ENCODE peak calls at places on chromosomes 13 and 19, in eight cellular contexts. One of them, this sample, is unnamed. For H3K9me3, the result is how much of the 10 kb centered on the place peaks cover.

GRCh38 chr13:24199016-24199415 is 38.5 kb downstream of the SPATA13 start:
- DNase-seq in cardiac muscle cell: no peak
- DNase-seq in A549: no peak
- DNase-seq in gastrocnemius medialis: no peak
- DNase-seq in psoas muscle: no peak
- DNase-seq in left ventricle myocardium inferior: no peak
- DNase-seq in stomach: no peak
- DNase-seq in sigmoid colon: peak
- DNase-seq in this sample: no peak

GRCh38 chr19:49874503-49875157 is 2.5 kb downstream of the AKT1S1 start:
- DNase-seq in gastrocnemius medialis: no peak
- DNase-seq in left ventricle myocardium inferior: no peak
- DNase-seq in stomach: no peak
- DNase-seq in psoas muscle: peak
- DNase-seq in cardiac muscle cell: no peak
- DNase-seq in A549: no peak
- DNase-seq in sigmoid colon: no peak
- DNase-seq in this sample: no peak

GRCh38 chr19:2014731-2015610 is 543 bp downstream of the BTBD2 start:
- DNase-seq in A549: no peak
- DNase-seq in sigmoid colon: peak
- DNase-seq in gastrocnemius medialis: no peak
- DNase-seq in psoas muscle: no peak
- DNase-seq in left ventricle myocardium inferior: no peak
- DNase-seq in cardiac muscle cell: peak
- DNase-seq in stomach: no peak
- DNase-seq in this sample: no peak

GRCh38 chr13:95749545-95749944 is 72.6 kb downstream of the DNAJC3 start:
- DNase-seq in cardiac muscle cell: no peak
- DNase-seq in psoas muscle: no peak
- DNase-seq in left ventricle myocardium inferior: no peak
- DNase-seq in sigmoid colon: no peak
- DNase-seq in stomach: no peak
- DNase-seq in A549: no peak
- DNase-seq in gastrocnemius medialis: no peak
- DNase-seq in this sample: no peak

GRCh38 chr19:19381007-19381926 is 24.2 kb upstream of the GATAD2A start:
- DNase-seq in cardiac muscle cell: no peak
- DNase-seq in gastrocnemius medialis: no peak
- DNase-seq in A549: no peak
- DNase-seq in psoas muscle: no peak
- DNase-seq in left ventricle myocardium inferior: no peak
- DNase-seq in sigmoid colon: no peak
- DNase-seq in stomach: peak
- DNase-seq in this sample: no peak

GRCh38 chr13:37306778-37307544 is 201.5 kb upstream of the CSNK1A1L start:
- DNase-seq in sigmoid colon: no peak
- DNase-seq in gastrocnemius medialis: no peak
- DNase-seq in stomach: no peak
- DNase-seq in cardiac muscle cell: no peak
- DNase-seq in left ventricle myocardium inferior: no peak
- DNase-seq in psoas muscle: no peak
- DNase-seq in A549: no peak
- DNase-seq in this sample: no peak

GRCh38 chr13:29519921-29520320 is 75.6 kb downstream of the SLC7A1 start:
- DNase-seq in left ventricle myocardium inferior: no peak
- DNase-seq in sigmoid colon: no peak
- DNase-seq in stomach: no peak
- DNase-seq in A549: no peak
- DNase-seq in gastrocnemius medialis: no peak
- DNase-seq in psoas muscle: no peak
- DNase-seq in cardiac muscle cell: no peak
- DNase-seq in this sample: no peak

GRCh38 chr19:18904334-18905057 is 8.5 kb upstream of the CERS1 start:
- DNase-seq in gastrocnemius medialis: no peak
- DNase-seq in left ventricle myocardium inferior: no peak
- DNase-seq in stomach: no peak
- DNase-seq in cardiac muscle cell: no peak
- DNase-seq in sigmoid colon: no peak
- DNase-seq in A549: no peak
- DNase-seq in psoas muscle: no peak
- DNase-seq in this sample: no peak

GRCh38 chr13:112032186-112032835 is 34.6 kb upstream of the SOX1 start:
- DNase-seq in sigmoid colon: no peak
- DNase-seq in stomach: no peak
- DNase-seq in cardiac muscle cell: no peak
- DNase-seq in A549: no peak
- DNase-seq in psoas muscle: no peak
- DNase-seq in gastrocnemius medialis: no peak
- DNase-seq in left ventricle myocardium inferior: no peak
- DNase-seq in this sample: no peak

GRCh38 chr19:13044160-13044853 is 49.0 kb downstream of the NFIX start:
- DNase-seq in psoas muscle: no peak
- DNase-seq in left ventricle myocardium inferior: no peak
- DNase-seq in A549: no peak
- DNase-seq in sigmoid colon: no peak
- DNase-seq in gastrocnemius medialis: no peak
- DNase-seq in stomach: no peak
- DNase-seq in cardiac muscle cell: no peak
- DNase-seq in this sample: no peak

GRCh38 chr19:58227964-58228583 is 640 bp upstream of the ZNF544 start:
- DNase-seq in psoas muscle: no peak
- DNase-seq in gastrocnemius medialis: no peak
- DNase-seq in A549: no peak
- DNase-seq in cardiac muscle cell: peak
- DNase-seq in sigmoid colon: no peak
- DNase-seq in left ventricle myocardium inferior: no peak
- DNase-seq in stomach: no peak
- DNase-seq in this sample: no peak

GRCh38 chr13:99859178-99860177 is 112.1 kb downstream of the ZIC5 start:
- DNase-seq in left ventricle myocardium inferior: no peak
- DNase-seq in sigmoid colon: no peak
- DNase-seq in stomach: no peak
- DNase-seq in A549: no peak
- DNase-seq in gastrocnemius medialis: no peak
- DNase-seq in cardiac muscle cell: no peak
- DNase-seq in psoas muscle: no peak
- DNase-seq in this sample: no peak

GRCh38 chr19:37977992-37978391 is 71.0 kb downstream of the SIPA1L3 start:
- DNase-seq in gastrocnemius medialis: no peak
- DNase-seq in psoas muscle: no peak
- DNase-seq in stomach: no peak
- DNase-seq in A549: no peak
- DNase-seq in left ventricle myocardium inferior: no peak
- DNase-seq in sigmoid colon: no peak
- DNase-seq in cardiac muscle cell: no peak
- DNase-seq in this sample: no peak

GRCh38 chr19:49058592-49058991 is 1.0 kb upstream of the CGB7 start:
- DNase-seq in A549: peak
- DNase-seq in cardiac muscle cell: peak
- DNase-seq in gastrocnemius medialis: no peak
- DNase-seq in sigmoid colon: no peak
- DNase-seq in stomach: no peak
- DNase-seq in left ventricle myocardium inferior: no peak
- DNase-seq in psoas muscle: peak
- DNase-seq in this sample: peak

GRCh38 chr13:94656766-94657165 is 55.1 kb downstream of the GPR180 start:
- DNase-seq in left ventricle myocardium inferior: no peak
- DNase-seq in stomach: no peak
- DNase-seq in cardiac muscle cell: no peak
- DNase-seq in sigmoid colon: no peak
- DNase-seq in psoas muscle: no peak
- DNase-seq in gastrocnemius medialis: no peak
- DNase-seq in A549: peak
- DNase-seq in this sample: no peak

GRCh38 chr13:48739346-48740037 is 85.8 kb downstream of the CYSLTR2 start:
- DNase-seq in gastrocnemius medialis: no peak
- DNase-seq in psoas muscle: no peak
- DNase-seq in left ventricle myocardium inferior: no peak
- DNase-seq in cardiac muscle cell: no peak
- DNase-seq in stomach: no peak
- DNase-seq in A549: no peak
- DNase-seq in sigmoid colon: no peak
- DNase-seq in this sample: no peak

GRCh38 chr19:794989-795658 is 2.1 kb upstream of the PTBP1 start:
- DNase-seq in gastrocnemius medialis: no peak
- DNase-seq in psoas muscle: peak
- DNase-seq in sigmoid colon: no peak
- DNase-seq in left ventricle myocardium inferior: no peak
- DNase-seq in A549: no peak
- DNase-seq in cardiac muscle cell: no peak
- DNase-seq in stomach: no peak
- DNase-seq in this sample: no peak

GRCh38 chr19:13850910-13851753 is 25.8 kb upstream of the NANOS3 start:
- DNase-seq in sigmoid colon: peak
- DNase-seq in cardiac muscle cell: no peak
- DNase-seq in left ventricle myocardium inferior: peak
- DNase-seq in A549: peak
- DNase-seq in stomach: peak
- DNase-seq in psoas muscle: peak
- DNase-seq in gastrocnemius medialis: peak
- DNase-seq in this sample: peak

GRCh38 chr19:870963-871401 is 11.5 kb downstream of the CFD start:
- DNase-seq in stomach: no peak
- DNase-seq in gastrocnemius medialis: no peak
- DNase-seq in cardiac muscle cell: no peak
- DNase-seq in A549: peak
- DNase-seq in left ventricle myocardium inferior: peak
- DNase-seq in psoas muscle: no peak
- DNase-seq in sigmoid colon: peak
- DNase-seq in this sample: no peak

DNA sequence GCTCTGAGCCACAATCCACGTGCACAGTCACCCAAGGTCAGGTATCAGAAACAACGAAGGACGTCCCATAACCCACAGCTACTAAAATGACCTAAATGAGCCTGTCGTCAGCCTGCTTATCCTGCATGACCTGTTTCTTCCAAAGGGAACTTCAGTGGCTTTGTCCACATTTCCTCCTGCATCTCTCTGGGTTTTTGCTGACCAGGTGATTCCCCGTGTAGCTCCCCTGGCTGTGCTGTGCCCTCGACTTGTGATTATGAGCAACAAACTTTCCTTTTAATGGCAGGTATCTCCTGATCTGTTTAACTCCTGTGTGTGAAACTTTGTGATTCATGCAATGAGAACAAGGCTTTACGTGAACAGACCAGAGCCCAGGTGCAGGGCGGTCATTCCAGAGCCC is 81.0 kb downstream of the PEG3 start:
- DNase-seq in A549: no peak
- DNase-seq in gastrocnemius medialis: no peak
- DNase-seq in sigmoid colon: no peak
- DNase-seq in left ventricle myocardium inferior: no peak
- DNase-seq in stomach: no peak
- DNase-seq in psoas muscle: no peak
- DNase-seq in cardiac muscle cell: no peak
- DNase-seq in this sample: no peak
- H3K9me3 ChIP-seq in A549: half or more
- H3K9me3 ChIP-seq in gastrocnemius medialis: under half
- H3K9me3 ChIP-seq in sigmoid colon: under half
- H3K9me3 ChIP-seq in left ventricle myocardium inferior: under half
- H3K9me3 ChIP-seq in stomach: half or more
- H3K9me3 ChIP-seq in psoas muscle: under half
- H3K9me3 ChIP-seq in cardiac muscle cell: under half
- H3K9me3 ChIP-seq in this sample: under half

DNA sequence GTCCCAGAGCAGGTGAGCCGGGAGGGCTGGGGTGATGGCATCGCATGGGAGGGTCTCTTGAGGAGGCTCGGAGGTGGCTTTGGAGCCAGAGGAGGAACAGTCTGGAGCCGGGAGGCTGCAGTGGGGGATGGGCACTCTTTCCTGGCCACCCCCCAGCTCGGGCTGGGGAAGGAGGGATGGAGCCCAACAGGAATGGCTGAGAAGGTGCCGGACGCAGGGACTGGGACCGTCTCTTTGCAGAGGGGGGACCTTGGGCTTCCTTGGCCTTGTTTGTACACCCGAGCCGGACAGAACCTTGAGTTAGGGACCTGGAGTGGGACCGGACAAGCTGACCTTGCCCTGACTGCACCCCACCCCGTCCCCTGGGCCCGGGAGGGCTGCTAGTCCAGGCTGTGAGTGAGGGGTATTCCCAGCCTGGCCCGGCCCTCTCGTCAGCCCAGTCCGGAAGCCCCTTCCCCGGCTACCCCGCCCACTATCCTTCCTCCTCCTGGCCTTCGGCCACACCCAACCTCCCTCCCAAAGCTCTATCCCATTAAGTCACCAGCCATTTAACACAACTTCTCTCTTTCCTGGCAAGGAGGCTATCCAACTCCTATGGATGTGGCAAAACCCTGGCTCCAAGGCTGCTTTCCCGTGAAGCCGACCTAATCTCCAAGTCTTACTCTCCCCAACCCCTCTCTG is 863 bp upstream of the TBXA2R start:
- DNase-seq in left ventricle myocardium inferior: peak
- DNase-seq in cardiac muscle cell: no peak
- DNase-seq in gastrocnemius medialis: no peak
- DNase-seq in stomach: no peak
- DNase-seq in sigmoid colon: no peak
- DNase-seq in psoas muscle: peak
- DNase-seq in A549: no peak
- DNase-seq in this sample: no peak
- H3K4me3 ChIP-seq in left ventricle myocardium inferior: peak
- H3K4me3 ChIP-seq in cardiac muscle cell: no peak
- H3K4me3 ChIP-seq in gastrocnemius medialis: peak
- H3K4me3 ChIP-seq in stomach: peak
- H3K4me3 ChIP-seq in sigmoid colon: peak
- H3K4me3 ChIP-seq in psoas muscle: peak
- H3K4me3 ChIP-seq in A549: peak
- H3K4me3 ChIP-seq in this sample: no peak

GRCh38 chr19:6848986-6849385 is 38.4 kb upstream of the ADGRE1 start:
- DNase-seq in left ventricle myocardium inferior: no peak
- DNase-seq in gastrocnemius medialis: no peak
- DNase-seq in stomach: no peak
- DNase-seq in psoas muscle: no peak
- DNase-seq in A549: no peak
- DNase-seq in cardiac muscle cell: no peak
- DNase-seq in sigmoid colon: no peak
- DNase-seq in this sample: no peak
- TF ChIP-seq CTCF in left ventricle myocardium inferior: no peak
- TF ChIP-seq CTCF in gastrocnemius medialis: no peak
- TF ChIP-seq CTCF in stomach: no peak
- TF ChIP-seq CTCF in psoas muscle: no peak
- TF ChIP-seq CTCF in A549: no peak
- TF ChIP-seq CTCF in cardiac muscle cell: no peak
- TF ChIP-seq CTCF in sigmoid colon: no peak
- TF ChIP-seq CTCF in this sample: no peak

GRCh38 chr19:52065399-52065798 is 16.8 kb upstream of the ZNF432 start:
- DNase-seq in cardiac muscle cell: no peak
- DNase-seq in left ventricle myocardium inferior: no peak
- DNase-seq in stomach: no peak
- DNase-seq in psoas muscle: no peak
- DNase-seq in gastrocnemius medialis: no peak
- DNase-seq in A549: no peak
- DNase-seq in sigmoid colon: no peak
- DNase-seq in this sample: no peak

GRCh38 chr19:52066258-52066866 is 17.7 kb upstream of the ZNF432 start:
- DNase-seq in stomach: no peak
- DNase-seq in psoas muscle: no peak
- DNase-seq in sigmoid colon: no peak
- DNase-seq in gastrocnemius medialis: no peak
- DNase-seq in A549: no peak
- DNase-seq in left ventricle myocardium inferior: no peak
- DNase-seq in cardiac muscle cell: no peak
- DNase-seq in this sample: no peak

GRCh38 chr19:52070496-52070895 is 21.9 kb upstream of the ZNF432 start:
- DNase-seq in sigmoid colon: no peak
- DNase-seq in gastrocnemius medialis: no peak
- DNase-seq in psoas muscle: no peak
- DNase-seq in stomach: no peak
- DNase-seq in A549: no peak
- DNase-seq in left ventricle myocardium inferior: no peak
- DNase-seq in cardiac muscle cell: no peak
- DNase-seq in this sample: no peak

GRCh38 chr19:52069653-52070052 is 21.0 kb upstream of the ZNF432 start:
- DNase-seq in cardiac muscle cell: no peak
- DNase-seq in A549: no peak
- DNase-seq in stomach: no peak
- DNase-seq in gastrocnemius medialis: no peak
- DNase-seq in sigmoid colon: no peak
- DNase-seq in psoas muscle: no peak
- DNase-seq in left ventricle myocardium inferior: no peak
- DNase-seq in this sample: no peak
- H3K9me3 ChIP-seq in cardiac muscle cell: under half
- H3K9me3 ChIP-seq in A549: half or more
- H3K9me3 ChIP-seq in stomach: half or more
- H3K9me3 ChIP-seq in gastrocnemius medialis: half or more
- H3K9me3 ChIP-seq in sigmoid colon: under half
- H3K9me3 ChIP-seq in psoas muscle: half or more
- H3K9me3 ChIP-seq in left ventricle myocardium inferior: half or more
- H3K9me3 ChIP-seq in this sample: half or more

This sample was measured in Caco-2.